ENCODE peak calls at places on chromosomes 2 and 18, in seven cellular contexts. One of them, this sample, is unnamed.

GRCh38 chr2:27795868-27796277 is 24.4 kb downstream of the MRPL33 start:
- DNase-seq in AG09309: peak; percentile 21
- DNase-seq in cardiac muscle cell: no peak
- DNase-seq in left ventricle myocardium inferior: no peak
- DNase-seq in cardiac fibroblast: peak; percentile 52
- DNase-seq in body of pancreas: no peak
- DNase-seq in ascending aorta: no peak
- DNase-seq in this sample: no peak

GRCh38 chr2:113182471-113183260 is 8.9 kb downstream of the PSD4 start:
- DNase-seq in body of pancreas: no peak
- DNase-seq in cardiac muscle cell: no peak
- DNase-seq in left ventricle myocardium inferior: no peak
- DNase-seq in cardiac fibroblast: no peak
- DNase-seq in ascending aorta: no peak
- DNase-seq in AG09309: no peak
- DNase-seq in this sample: no peak

GRCh38 chr2:68594674-68595492 is 48.5 kb upstream of the PROKR1 start:
- DNase-seq in cardiac fibroblast: peak; percentile 68
- DNase-seq in cardiac muscle cell: peak; percentile 17
- DNase-seq in ascending aorta: no peak
- DNase-seq in AG09309: peak; percentile 4
- DNase-seq in body of pancreas: peak; percentile 50
- DNase-seq in left ventricle myocardium inferior: peak; percentile 21
- DNase-seq in this sample: peak; percentile 12

GRCh38 chr2:41950440-41950960 is 97.3 kb upstream of the PKDCC start:
- DNase-seq in left ventricle myocardium inferior: no peak
- DNase-seq in cardiac fibroblast: no peak
- DNase-seq in ascending aorta: no peak
- DNase-seq in AG09309: no peak
- DNase-seq in cardiac muscle cell: no peak
- DNase-seq in body of pancreas: no peak
- DNase-seq in this sample: no peak

GRCh38 chr2:166057363-166058169 is 70.3 kb downstream of the SCN1A start:
- DNase-seq in cardiac fibroblast: peak; percentile 75
- DNase-seq in left ventricle myocardium inferior: no peak
- DNase-seq in ascending aorta: no peak
- DNase-seq in cardiac muscle cell: peak; percentile 29
- DNase-seq in AG09309: peak; percentile 24
- DNase-seq in body of pancreas: no peak
- DNase-seq in this sample: no peak

GRCh38 chr2:1625281-1626001 is 118.9 kb downstream of the PXDN start:
- DNase-seq in left ventricle myocardium inferior: no peak
- DNase-seq in AG09309: no peak
- DNase-seq in ascending aorta: no peak
- DNase-seq in cardiac muscle cell: no peak
- DNase-seq in cardiac fibroblast: peak; percentile 95
- DNase-seq in body of pancreas: no peak
- DNase-seq in this sample: peak; percentile 48

GRCh38 chr18:4454548-4455112 is 477 bp downstream of the DLGAP1 start:
- DNase-seq in cardiac fibroblast: no peak
- DNase-seq in ascending aorta: no peak
- DNase-seq in body of pancreas: no peak
- DNase-seq in left ventricle myocardium inferior: no peak
- DNase-seq in AG09309: no peak
- DNase-seq in cardiac muscle cell: no peak
- DNase-seq in this sample: no peak

GRCh38 chr18:36650906-36651305 is 177.9 kb downstream of the TPGS2 start:
- DNase-seq in cardiac muscle cell: no peak
- DNase-seq in left ventricle myocardium inferior: no peak
- DNase-seq in AG09309: no peak
- DNase-seq in body of pancreas: no peak
- DNase-seq in cardiac fibroblast: no peak
- DNase-seq in ascending aorta: no peak
- DNase-seq in this sample: no peak

GRCh38 chr2:212626371-212626918 is 87.8 kb upstream of the ERBB4 start:
- DNase-seq in cardiac fibroblast: peak; percentile 34
- DNase-seq in left ventricle myocardium inferior: no peak
- DNase-seq in body of pancreas: no peak
- DNase-seq in ascending aorta: no peak
- DNase-seq in cardiac muscle cell: no peak
- DNase-seq in AG09309: no peak
- DNase-seq in this sample: no peak

GRCh38 chr2:36006444-36006843 is 349.1 kb upstream of the CRIM1 start:
- DNase-seq in body of pancreas: no peak
- DNase-seq in cardiac fibroblast: no peak
- DNase-seq in left ventricle myocardium inferior: no peak
- DNase-seq in AG09309: no peak
- DNase-seq in ascending aorta: no peak
- DNase-seq in cardiac muscle cell: no peak
- DNase-seq in this sample: no peak

GRCh38 chr2:229815858-229816257 is 101.5 kb upstream of the DNER start:
- DNase-seq in ascending aorta: no peak
- DNase-seq in left ventricle myocardium inferior: no peak
- DNase-seq in cardiac fibroblast: peak; percentile 75
- DNase-seq in cardiac muscle cell: no peak
- DNase-seq in body of pancreas: no peak
- DNase-seq in AG09309: no peak
- DNase-seq in this sample: no peak

GRCh38 chr2:30368258-30368657 is 78.8 kb upstream of the LCLAT1 start:
- DNase-seq in body of pancreas: peak; percentile 70
- DNase-seq in AG09309: no peak
- DNase-seq in cardiac fibroblast: no peak
- DNase-seq in cardiac muscle cell: peak; percentile 12
- DNase-seq in left ventricle myocardium inferior: no peak
- DNase-seq in ascending aorta: no peak
- DNase-seq in this sample: no peak

GRCh38 chr2:39730685-39731302 is 48.3 kb downstream of the THUMPD2 start:
- DNase-seq in ascending aorta: no peak
- DNase-seq in cardiac muscle cell: peak; percentile 32
- DNase-seq in body of pancreas: no peak
- DNase-seq in left ventricle myocardium inferior: no peak
- DNase-seq in AG09309: no peak
- DNase-seq in cardiac fibroblast: peak; percentile 65
- DNase-seq in this sample: no peak

GRCh38 chr2:136363470-136363869 is 245.5 kb upstream of the CXCR4 start:
- DNase-seq in body of pancreas: no peak
- DNase-seq in cardiac fibroblast: no peak
- DNase-seq in left ventricle myocardium inferior: no peak
- DNase-seq in ascending aorta: no peak
- DNase-seq in cardiac muscle cell: no peak
- DNase-seq in AG09309: no peak
- DNase-seq in this sample: no peak

GRCh38 chr2:189291460-189291859 is 111.9 kb upstream of the COL5A2 start:
- DNase-seq in ascending aorta: no peak
- DNase-seq in cardiac muscle cell: no peak
- DNase-seq in AG09309: no peak
- DNase-seq in left ventricle myocardium inferior: no peak
- DNase-seq in cardiac fibroblast: no peak
- DNase-seq in body of pancreas: no peak
- DNase-seq in this sample: no peak

GRCh38 chr2:147232225-147232669 is 612.6 kb upstream of the ACVR2A start:
- DNase-seq in cardiac fibroblast: no peak
- DNase-seq in AG09309: no peak
- DNase-seq in ascending aorta: no peak
- DNase-seq in left ventricle myocardium inferior: no peak
- DNase-seq in body of pancreas: no peak
- DNase-seq in cardiac muscle cell: peak; percentile 47
- DNase-seq in this sample: no peak

GRCh38 chr2:234427081-234428058 is 69.5 kb downstream of the ARL4C start:
- DNase-seq in cardiac muscle cell: peak; percentile 40
- DNase-seq in body of pancreas: no peak
- DNase-seq in ascending aorta: no peak
- DNase-seq in cardiac fibroblast: peak; percentile 82
- DNase-seq in left ventricle myocardium inferior: no peak
- DNase-seq in AG09309: peak; percentile 32
- DNase-seq in this sample: no peak

GRCh38 chr18:70659026-70659726 is 370.3 kb downstream of the SOCS6 start:
- DNase-seq in cardiac fibroblast: peak; percentile 40
- DNase-seq in body of pancreas: no peak
- DNase-seq in AG09309: no peak
- DNase-seq in left ventricle myocardium inferior: no peak
- DNase-seq in ascending aorta: no peak
- DNase-seq in cardiac muscle cell: peak; percentile 4
- DNase-seq in this sample: no peak

GRCh38 chr2:226739508-226740030 is 60.1 kb downstream of the IRS1 start:
- DNase-seq in cardiac muscle cell: no peak
- DNase-seq in body of pancreas: no peak
- DNase-seq in AG09309: no peak
- DNase-seq in cardiac fibroblast: no peak
- DNase-seq in left ventricle myocardium inferior: no peak
- DNase-seq in ascending aorta: no peak
- DNase-seq in this sample: no peak

GRCh38 chr2:1806254-1806653 is 61.9 kb upstream of the PXDN start:
- DNase-seq in body of pancreas: no peak
- DNase-seq in cardiac muscle cell: no peak
- DNase-seq in AG09309: no peak
- DNase-seq in ascending aorta: no peak
- DNase-seq in left ventricle myocardium inferior: no peak
- DNase-seq in cardiac fibroblast: no peak
- DNase-seq in this sample: no peak

GRCh38 chr2:205609036-205609607 is 73.2 kb upstream of the NRP2 start:
- DNase-seq in left ventricle myocardium inferior: no peak
- DNase-seq in cardiac fibroblast: no peak
- DNase-seq in body of pancreas: no peak
- DNase-seq in cardiac muscle cell: no peak
- DNase-seq in ascending aorta: no peak
- DNase-seq in AG09309: no peak
- DNase-seq in this sample: no peak

GRCh38 chr2:101520246-101520645 is 45.3 kb upstream of the RFX8 start:
- DNase-seq in cardiac fibroblast: peak; percentile 75
- DNase-seq in ascending aorta: no peak
- DNase-seq in cardiac muscle cell: no peak
- DNase-seq in AG09309: no peak
- DNase-seq in body of pancreas: no peak
- DNase-seq in left ventricle myocardium inferior: no peak
- DNase-seq in this sample: no peak

GRCh38 chr2:199973703-199974102 is 18.3 kb downstream of the MAIP1 start:
- DNase-seq in AG09309: no peak
- DNase-seq in cardiac fibroblast: peak; percentile 68
- DNase-seq in left ventricle myocardium inferior: no peak
- DNase-seq in ascending aorta: no peak
- DNase-seq in cardiac muscle cell: peak; percentile 19
- DNase-seq in body of pancreas: no peak
- DNase-seq in this sample: no peak

GRCh38 chr2:226740039-226740648 is 59.5 kb downstream of the IRS1 start:
- DNase-seq in left ventricle myocardium inferior: no peak
- DNase-seq in ascending aorta: no peak
- DNase-seq in body of pancreas: no peak
- DNase-seq in cardiac muscle cell: no peak
- DNase-seq in cardiac fibroblast: no peak
- DNase-seq in AG09309: no peak
- DNase-seq in this sample: no peak

GRCh38 chr2:53969285-53970094 is 1.3 kb downstream of the PSME4 start:
- DNase-seq in AG09309: peak; percentile 38
- DNase-seq in cardiac fibroblast: peak; percentile 83
- DNase-seq in cardiac muscle cell: no peak
- DNase-seq in left ventricle myocardium inferior: no peak
- DNase-seq in body of pancreas: no peak
- DNase-seq in ascending aorta: no peak
- DNase-seq in this sample: no peak

GRCh38 chr2:231191896-231192872 is 6.2 kb upstream of the ARMC9 start:
- DNase-seq in body of pancreas: peak; percentile 24
- DNase-seq in cardiac muscle cell: peak; percentile 71
- DNase-seq in AG09309: peak; percentile 61
- DNase-seq in left ventricle myocardium inferior: peak; percentile 72
- DNase-seq in ascending aorta: peak; percentile 93
- DNase-seq in cardiac fibroblast: peak; percentile 91
- DNase-seq in this sample: peak; percentile 86

GRCh38 chr2:229520582-229521221 is 193.7 kb downstream of the DNER start:
- DNase-seq in left ventricle myocardium inferior: peak; percentile 37
- DNase-seq in cardiac muscle cell: no peak
- DNase-seq in body of pancreas: no peak
- DNase-seq in AG09309: no peak
- DNase-seq in cardiac fibroblast: no peak
- DNase-seq in ascending aorta: no peak
- DNase-seq in this sample: no peak

GRCh38 chr2:224982910-224983688 is 59.2 kb downstream of the DOCK10 start:
- DNase-seq in cardiac muscle cell: no peak
- DNase-seq in body of pancreas: no peak
- DNase-seq in left ventricle myocardium inferior: peak; percentile 18
- DNase-seq in cardiac fibroblast: peak; percentile 82
- DNase-seq in ascending aorta: peak; percentile 71
- DNase-seq in AG09309: no peak
- DNase-seq in this sample: no peak

GRCh38 chr2:223929575-223930001 is 15.5 kb downstream of the WDFY1 start:
- DNase-seq in cardiac fibroblast: no peak
- DNase-seq in body of pancreas: no peak
- DNase-seq in ascending aorta: no peak
- DNase-seq in AG09309: no peak
- DNase-seq in cardiac muscle cell: no peak
- DNase-seq in left ventricle myocardium inferior: no peak
- DNase-seq in this sample: no peak

GRCh38 chr18:43314931-43315330 is 37.6 kb upstream of the SYT4 start:
- DNase-seq in left ventricle myocardium inferior: no peak
- DNase-seq in body of pancreas: no peak
- DNase-seq in ascending aorta: no peak
- DNase-seq in cardiac muscle cell: no peak
- DNase-seq in cardiac fibroblast: peak; percentile 22
- DNase-seq in AG09309: no peak
- DNase-seq in this sample: no peak

GRCh38 chr2:9782197-9782719 is 61.0 kb upstream of the TAF1B start:
- DNase-seq in body of pancreas: no peak
- DNase-seq in cardiac muscle cell: no peak
- DNase-seq in AG09309: no peak
- DNase-seq in ascending aorta: no peak
- DNase-seq in left ventricle myocardium inferior: no peak
- DNase-seq in cardiac fibroblast: no peak
- DNase-seq in this sample: no peak
- TF ChIP-seq CTCF in body of pancreas: peak; percentile 47
- TF ChIP-seq CTCF in cardiac muscle cell: no peak
- TF ChIP-seq CTCF in AG09309: no peak
- TF ChIP-seq CTCF in ascending aorta: no peak
- TF ChIP-seq CTCF in left ventricle myocardium inferior: no peak
- TF ChIP-seq CTCF in cardiac fibroblast: no peak
- TF ChIP-seq CTCF in this sample: no peak

GRCh38 chr18:38427234-38427633 is 861.6 kb upstream of the CELF4 start:
- DNase-seq in cardiac muscle cell: peak; percentile 25
- DNase-seq in cardiac fibroblast: no peak
- DNase-seq in body of pancreas: no peak
- DNase-seq in left ventricle myocardium inferior: no peak
- DNase-seq in AG09309: no peak
- DNase-seq in ascending aorta: no peak
- DNase-seq in this sample: no peak
- TF ChIP-seq CTCF in cardiac muscle cell: no peak
- TF ChIP-seq CTCF in cardiac fibroblast: no peak
- TF ChIP-seq CTCF in body of pancreas: peak; percentile 18
- TF ChIP-seq CTCF in left ventricle myocardium inferior: peak; percentile 10
- TF ChIP-seq CTCF in AG09309: no peak
- TF ChIP-seq CTCF in ascending aorta: no peak
- TF ChIP-seq CTCF in this sample: no peak

GRCh38 chr2:158573739-158574138 is 117.0 kb downstream of the PKP4 start:
- DNase-seq in body of pancreas: no peak
- DNase-seq in ascending aorta: no peak
- DNase-seq in cardiac muscle cell: no peak
- DNase-seq in AG09309: no peak
- DNase-seq in left ventricle myocardium inferior: no peak
- DNase-seq in cardiac fibroblast: no peak
- DNase-seq in this sample: no peak
- TF ChIP-seq CTCF in body of pancreas: peak; percentile 10
- TF ChIP-seq CTCF in ascending aorta: no peak
- TF ChIP-seq CTCF in cardiac muscle cell: no peak
- TF ChIP-seq CTCF in AG09309: no peak
- TF ChIP-seq CTCF in left ventricle myocardium inferior: peak; percentile 35
- TF ChIP-seq CTCF in cardiac fibroblast: no peak
- TF ChIP-seq CTCF in this sample: no peak

GRCh38 chr18:10797882-10798281 is 272.1 kb downstream of the NAPG start:
- DNase-seq in AG09309: no peak
- DNase-seq in ascending aorta: no peak
- DNase-seq in body of pancreas: no peak
- DNase-seq in cardiac fibroblast: no peak
- DNase-seq in left ventricle myocardium inferior: peak; percentile 25
- DNase-seq in cardiac muscle cell: peak; percentile 2
- DNase-seq in this sample: no peak
- TF ChIP-seq CTCF in AG09309: no peak
- TF ChIP-seq CTCF in ascending aorta: no peak
- TF ChIP-seq CTCF in body of pancreas: no peak
- TF ChIP-seq CTCF in cardiac fibroblast: no peak
- TF ChIP-seq CTCF in left ventricle myocardium inferior: no peak
- TF ChIP-seq CTCF in cardiac muscle cell: no peak
- TF ChIP-seq CTCF in this sample: no peak